ENCODE peak calls at places on chromosomes 2 and 18, in nine cellular contexts. One of them, this sample, is unnamed.
A peak's percentile ranks its signal among the peaks of the same experiment; 100 is the strongest.

GRCh38 chr18:43077510-43078290 is 37.8 kb downstream of the RIT2 start:
- DNase-seq in MM.1S: peak; percentile 10
- DNase-seq in HepG2: no peak
- DNase-seq in neural progenitor cell: no peak
- DNase-seq in hepatocyte: no peak
- DNase-seq in OCI-LY7: no peak
- DNase-seq in GM12878: no peak
- DNase-seq in HCT116: no peak
- DNase-seq in IMR-90: no peak
- DNase-seq in this sample: no peak

GRCh38 chr2:4219121-4219520 is 515.7 kb downstream of the DCDC2C start:
- DNase-seq in MM.1S: no peak
- DNase-seq in HCT116: no peak
- DNase-seq in OCI-LY7: no peak
- DNase-seq in IMR-90: no peak
- DNase-seq in neural progenitor cell: peak; percentile 23
- DNase-seq in HepG2: no peak
- DNase-seq in GM12878: no peak
- DNase-seq in hepatocyte: no peak
- DNase-seq in this sample: no peak

GRCh38 chr2:129117427-129117826 is 798.8 kb upstream of the HS6ST1 start:
- DNase-seq in MM.1S: no peak
- DNase-seq in GM12878: no peak
- DNase-seq in HCT116: no peak
- DNase-seq in HepG2: no peak
- DNase-seq in OCI-LY7: no peak
- DNase-seq in IMR-90: no peak
- DNase-seq in neural progenitor cell: no peak
- DNase-seq in hepatocyte: peak; percentile 21
- DNase-seq in this sample: no peak

GRCh38 chr18:7577706-7578105 is 10.6 kb downstream of the PTPRM start:
- DNase-seq in HepG2: peak; percentile 66
- DNase-seq in IMR-90: peak; percentile 68
- DNase-seq in OCI-LY7: no peak
- DNase-seq in hepatocyte: no peak
- DNase-seq in GM12878: no peak
- DNase-seq in HCT116: no peak
- DNase-seq in neural progenitor cell: peak; percentile 88
- DNase-seq in MM.1S: no peak
- DNase-seq in this sample: peak; percentile 68

GRCh38 chr2:158197940-158198339 is 96.3 kb downstream of the UPP2 start:
- DNase-seq in GM12878: no peak
- DNase-seq in MM.1S: no peak
- DNase-seq in OCI-LY7: no peak
- DNase-seq in hepatocyte: no peak
- DNase-seq in HCT116: no peak
- DNase-seq in neural progenitor cell: no peak
- DNase-seq in HepG2: no peak
- DNase-seq in IMR-90: no peak
- DNase-seq in this sample: no peak

GRCh38 chr2:144683955-144684354 is 164.0 kb upstream of the ZEB2 start:
- DNase-seq in neural progenitor cell: no peak
- DNase-seq in MM.1S: no peak
- DNase-seq in OCI-LY7: no peak
- DNase-seq in GM12878: no peak
- DNase-seq in IMR-90: no peak
- DNase-seq in HepG2: no peak
- DNase-seq in hepatocyte: no peak
- DNase-seq in HCT116: no peak
- DNase-seq in this sample: no peak

GRCh38 chr18:21191596-21192307 is 50.3 kb upstream of the GREB1L start:
- DNase-seq in GM12878: no peak
- DNase-seq in hepatocyte: peak; percentile 82
- DNase-seq in neural progenitor cell: peak; percentile 75
- DNase-seq in HepG2: peak; percentile 42
- DNase-seq in OCI-LY7: peak; percentile 30
- DNase-seq in MM.1S: no peak
- DNase-seq in IMR-90: peak; percentile 55
- DNase-seq in HCT116: peak; percentile 57
- DNase-seq in this sample: peak; percentile 85

GRCh38 chr2:16281451-16282330 is 341.3 kb downstream of the MYCN start:
- DNase-seq in GM12878: no peak
- DNase-seq in OCI-LY7: peak; percentile 13
- DNase-seq in hepatocyte: peak; percentile 78
- DNase-seq in HCT116: peak; percentile 10
- DNase-seq in IMR-90: no peak
- DNase-seq in neural progenitor cell: peak; percentile 71
- DNase-seq in MM.1S: peak; percentile 68
- DNase-seq in HepG2: peak; percentile 41
- DNase-seq in this sample: no peak

GRCh38 chr18:62300359-62300963 is 24.6 kb upstream of the TNFRSF11A start:
- DNase-seq in HepG2: no peak
- DNase-seq in hepatocyte: no peak
- DNase-seq in OCI-LY7: no peak
- DNase-seq in neural progenitor cell: no peak
- DNase-seq in GM12878: no peak
- DNase-seq in IMR-90: no peak
- DNase-seq in MM.1S: no peak
- DNase-seq in HCT116: no peak
- DNase-seq in this sample: no peak

GRCh38 chr2:58140508-58141072 is 94.0 kb downstream of the VRK2 start:
- DNase-seq in MM.1S: no peak
- DNase-seq in OCI-LY7: no peak
- DNase-seq in hepatocyte: no peak
- DNase-seq in GM12878: no peak
- DNase-seq in IMR-90: peak; percentile 81
- DNase-seq in HepG2: no peak
- DNase-seq in HCT116: no peak
- DNase-seq in neural progenitor cell: no peak
- DNase-seq in this sample: peak; percentile 75

GRCh38 chr2:111100765-111101162 is 19.9 kb upstream of the BCL2L11 start:
- DNase-seq in OCI-LY7: peak; percentile 20
- DNase-seq in neural progenitor cell: no peak
- DNase-seq in GM12878: peak; percentile 78
- DNase-seq in HepG2: no peak
- DNase-seq in hepatocyte: no peak
- DNase-seq in MM.1S: peak; percentile 81
- DNase-seq in IMR-90: no peak
- DNase-seq in HCT116: no peak
- DNase-seq in this sample: no peak

GRCh38 chr2:239594772-239595608 is 194.2 kb upstream of the HDAC4 start:
- DNase-seq in MM.1S: no peak
- DNase-seq in IMR-90: no peak
- DNase-seq in neural progenitor cell: no peak
- DNase-seq in GM12878: no peak
- DNase-seq in HCT116: no peak
- DNase-seq in OCI-LY7: no peak
- DNase-seq in HepG2: no peak
- DNase-seq in hepatocyte: no peak
- DNase-seq in this sample: no peak

GRCh38 chr2:190837417-190837816 is 43.2 kb upstream of the GLS start:
- DNase-seq in HCT116: peak; percentile 51
- DNase-seq in neural progenitor cell: no peak
- DNase-seq in hepatocyte: no peak
- DNase-seq in MM.1S: no peak
- DNase-seq in HepG2: no peak
- DNase-seq in OCI-LY7: no peak
- DNase-seq in GM12878: no peak
- DNase-seq in IMR-90: peak; percentile 48
- DNase-seq in this sample: peak; percentile 84

GRCh38 chr18:33757037-33757436 is 179.0 kb downstream of the ASXL3 start:
- DNase-seq in OCI-LY7: no peak
- DNase-seq in IMR-90: peak; percentile 55
- DNase-seq in hepatocyte: no peak
- DNase-seq in GM12878: no peak
- DNase-seq in neural progenitor cell: no peak
- DNase-seq in HCT116: no peak
- DNase-seq in MM.1S: no peak
- DNase-seq in HepG2: no peak
- DNase-seq in this sample: peak; percentile 78

GRCh38 chr18:24799720-24800119 is 339.3 kb downstream of the HRH4 start:
- DNase-seq in GM12878: no peak
- DNase-seq in HepG2: no peak
- DNase-seq in neural progenitor cell: no peak
- DNase-seq in MM.1S: no peak
- DNase-seq in HCT116: no peak
- DNase-seq in IMR-90: no peak
- DNase-seq in OCI-LY7: no peak
- DNase-seq in hepatocyte: no peak
- DNase-seq in this sample: no peak

GRCh38 chr2:26891-27290 is 19.4 kb downstream of the FAM110C start:
- DNase-seq in HepG2: no peak
- DNase-seq in hepatocyte: no peak
- DNase-seq in IMR-90: no peak
- DNase-seq in neural progenitor cell: no peak
- DNase-seq in OCI-LY7: no peak
- DNase-seq in HCT116: no peak
- DNase-seq in MM.1S: no peak
- DNase-seq in GM12878: no peak
- DNase-seq in this sample: no peak

GRCh38 chr2:10384089-10384734 is 63.9 kb downstream of the ODC1 start:
- DNase-seq in IMR-90: no peak
- DNase-seq in HCT116: no peak
- DNase-seq in hepatocyte: no peak
- DNase-seq in HepG2: no peak
- DNase-seq in neural progenitor cell: no peak
- DNase-seq in MM.1S: no peak
- DNase-seq in OCI-LY7: no peak
- DNase-seq in GM12878: no peak
- DNase-seq in this sample: no peak
- H4K20me1 ChIP-seq in IMR-90: peaks cover 32% of the 10 kb centered on the region
- H4K20me1 ChIP-seq in HCT116: peaks cover 3% of the 10 kb centered on the region
- H4K20me1 ChIP-seq in hepatocyte: no peaks in the 10 kb centered on the region
- H4K20me1 ChIP-seq in HepG2: peaks cover 12% of the 10 kb centered on the region
- H4K20me1 ChIP-seq in neural progenitor cell: no peaks in the 10 kb centered on the region
- H4K20me1 ChIP-seq in MM.1S: no peaks in the 10 kb centered on the region
- H4K20me1 ChIP-seq in OCI-LY7: peaks cover 8% of the 10 kb centered on the region
- H4K20me1 ChIP-seq in GM12878: no peaks in the 10 kb centered on the region
- H4K20me1 ChIP-seq in this sample: no peaks in the 10 kb centered on the region

GRCh38 chr2:108619916-108620620 is 85.8 kb downstream of the LIMS1 start:
- DNase-seq in neural progenitor cell: no peak
- DNase-seq in IMR-90: no peak
- DNase-seq in GM12878: no peak
- DNase-seq in HCT116: no peak
- DNase-seq in MM.1S: no peak
- DNase-seq in OCI-LY7: no peak
- DNase-seq in hepatocyte: no peak
- DNase-seq in HepG2: no peak
- DNase-seq in this sample: no peak
- H3K4me1 ChIP-seq in neural progenitor cell: peaks cover 33% of the 10 kb centered on the region
- H3K4me1 ChIP-seq in IMR-90: peaks cover 35% of the 10 kb centered on the region
- H3K4me1 ChIP-seq in GM12878: peaks cover 20% of the 10 kb centered on the region
- H3K4me1 ChIP-seq in HCT116: peaks cover 19% of the 10 kb centered on the region
- H3K4me1 ChIP-seq in MM.1S: peaks cover 44% of the 10 kb centered on the region
- H3K4me1 ChIP-seq in OCI-LY7: peaks cover 76% of the 10 kb centered on the region
- H3K4me1 ChIP-seq in hepatocyte: peaks cover 54% of the 10 kb centered on the region
- H3K4me1 ChIP-seq in HepG2: peaks cover 33% of the 10 kb centered on the region
- H3K4me1 ChIP-seq in this sample: peaks cover 20% of the 10 kb centered on the region

GRCh38 chr2:85180322-85181092 is 47.3 kb downstream of the TCF7L1 start:
- DNase-seq in hepatocyte: no peak
- DNase-seq in IMR-90: no peak
- DNase-seq in neural progenitor cell: no peak
- DNase-seq in HCT116: no peak
- DNase-seq in HepG2: no peak
- DNase-seq in GM12878: no peak
- DNase-seq in OCI-LY7: no peak
- DNase-seq in MM.1S: no peak
- DNase-seq in this sample: no peak
- H4K20me1 ChIP-seq in hepatocyte: peaks cover 26% of the 10 kb centered on the region
- H4K20me1 ChIP-seq in IMR-90: peaks cover 93% of the 10 kb centered on the region
- H4K20me1 ChIP-seq in neural progenitor cell: peaks cover 23% of the 10 kb centered on the region
- H4K20me1 ChIP-seq in HCT116: no peaks in the 10 kb centered on the region
- H4K20me1 ChIP-seq in HepG2: no peaks in the 10 kb centered on the region
- H4K20me1 ChIP-seq in GM12878: peaks cover 3% of the 10 kb centered on the region
- H4K20me1 ChIP-seq in OCI-LY7: no peaks in the 10 kb centered on the region
- H4K20me1 ChIP-seq in MM.1S: no peaks in the 10 kb centered on the region
- H4K20me1 ChIP-seq in this sample: no peaks in the 10 kb centered on the region

GRCh38 chr2:237509151-237509550 is 22.1 kb downstream of the MLPH start:
- DNase-seq in hepatocyte: no peak
- DNase-seq in OCI-LY7: no peak
- DNase-seq in HepG2: no peak
- DNase-seq in MM.1S: no peak
- DNase-seq in GM12878: no peak
- DNase-seq in IMR-90: no peak
- DNase-seq in HCT116: no peak
- DNase-seq in neural progenitor cell: no peak
- DNase-seq in this sample: no peak

GRCh38 chr2:237501892-237502513 is 15.0 kb downstream of the MLPH start:
- DNase-seq in MM.1S: no peak
- DNase-seq in HepG2: no peak
- DNase-seq in IMR-90: peak; percentile 46
- DNase-seq in hepatocyte: no peak
- DNase-seq in HCT116: no peak
- DNase-seq in GM12878: no peak
- DNase-seq in OCI-LY7: no peak
- DNase-seq in neural progenitor cell: no peak
- DNase-seq in this sample: peak; percentile 39

GRCh38 chr2:237508361-237508760 is 21.3 kb downstream of the MLPH start:
- DNase-seq in neural progenitor cell: no peak
- DNase-seq in hepatocyte: no peak
- DNase-seq in HepG2: no peak
- DNase-seq in IMR-90: no peak
- DNase-seq in GM12878: no peak
- DNase-seq in MM.1S: no peak
- DNase-seq in HCT116: no peak
- DNase-seq in OCI-LY7: no peak
- DNase-seq in this sample: no peak

GRCh38 chr2:237507478-237507877 is 20.4 kb downstream of the MLPH start:
- DNase-seq in hepatocyte: no peak
- DNase-seq in GM12878: no peak
- DNase-seq in HCT116: no peak
- DNase-seq in MM.1S: no peak
- DNase-seq in IMR-90: no peak
- DNase-seq in OCI-LY7: no peak
- DNase-seq in HepG2: no peak
- DNase-seq in neural progenitor cell: no peak
- DNase-seq in this sample: no peak

DNA sequence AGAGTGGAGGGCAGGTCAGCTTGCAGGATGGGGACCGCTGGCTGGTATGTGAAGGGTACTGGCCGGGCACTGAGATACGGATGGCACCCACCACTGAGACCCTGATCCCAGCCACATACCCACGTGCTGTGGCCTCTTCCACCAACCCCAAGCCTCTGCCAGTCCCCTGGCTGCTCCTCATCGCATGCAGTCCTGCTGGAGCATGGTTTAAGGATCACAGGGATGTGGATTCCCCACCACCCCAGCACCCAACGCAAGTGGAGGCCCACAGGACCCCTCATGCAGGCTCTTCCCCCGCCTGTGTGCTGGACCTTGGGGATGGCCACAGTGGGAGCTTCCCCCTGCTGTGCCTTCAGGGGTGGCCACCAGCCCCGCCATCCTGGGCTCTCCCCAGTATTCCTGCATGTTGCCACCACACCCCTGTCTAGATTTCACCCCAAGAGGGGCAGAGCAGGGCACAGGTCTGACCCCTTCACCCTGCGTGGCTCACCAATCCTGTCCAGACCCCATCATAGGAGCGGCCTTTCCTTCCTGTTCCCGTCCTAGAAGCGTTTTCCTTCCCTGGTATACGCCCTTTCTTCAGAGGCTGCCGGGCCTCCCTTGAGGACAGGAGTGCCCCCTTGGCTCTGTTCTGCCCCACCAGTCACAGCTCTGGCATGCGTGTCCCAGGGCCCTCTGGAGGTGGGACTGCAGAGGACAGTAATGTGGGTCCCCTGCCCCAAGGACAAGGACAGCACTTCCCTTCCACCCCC is 18.3 kb downstream of the MLPH start:
- DNase-seq in GM12878: no peak
- DNase-seq in IMR-90: no peak
- DNase-seq in hepatocyte: no peak
- DNase-seq in HepG2: no peak
- DNase-seq in OCI-LY7: no peak
- DNase-seq in MM.1S: no peak
- DNase-seq in HCT116: no peak
- DNase-seq in neural progenitor cell: no peak
- DNase-seq in this sample: no peak
- H3K4me1 ChIP-seq in GM12878: no peaks in the 10 kb centered on the region
- H3K4me1 ChIP-seq in IMR-90: peaks cover 16% of the 10 kb centered on the region
- H3K4me1 ChIP-seq in hepatocyte: peaks cover 11% of the 10 kb centered on the region
- H3K4me1 ChIP-seq in HepG2: peaks cover 19% of the 10 kb centered on the region
- H3K4me1 ChIP-seq in OCI-LY7: no peaks in the 10 kb centered on the region
- H3K4me1 ChIP-seq in MM.1S: peaks cover 12% of the 10 kb centered on the region
- H3K4me1 ChIP-seq in HCT116: peaks cover 26% of the 10 kb centered on the region
- H3K4me1 ChIP-seq in neural progenitor cell: no peaks in the 10 kb centered on the region
- H3K4me1 ChIP-seq in this sample: peaks cover 24% of the 10 kb centered on the region